ENCODE peak calls at places on chromosomes 7 and 10, in four cellular contexts. G is transverse colon, M is spleen, C is bronchial epithelial cell. X is an unnamed sample.

GRCh38 chr10:75446508-75446907 is 15.1 kb downstream of the LRMDA start:
- DNase-seq in G (no peak), M (no peak), C (no peak), X (no peak)

GRCh38 chr7:66419210-66419609 is 209.5 kb upstream of the KCTD7 start:
- DNase-seq in G (no peak), M (no peak), C (no peak), X (no peak)

GRCh38 chr10:98619446-98619845 is 172.7 kb upstream of the HPS1 start:
- DNase-seq in G (no peak), M (no peak), C (no peak), X (no peak)

GRCh38 chr7:151410405-151411390 is 860 bp upstream of the WDR86 start:
- DNase-seq in G (no peak), M (peak), C (no peak), X (no peak)

GRCh38 chr10:86263907-86264306 is 102.7 kb downstream of the GRID1 start:
- DNase-seq in G (no peak), M (peak), C (no peak), X (no peak)

GRCh38 chr7:137682596-137682995 is 164.2 kb downstream of the DGKI start:
- DNase-seq in G (no peak), M (no peak), C (peak), X (no peak)

GRCh38 chr10:72016608-72017310 is 52.6 kb downstream of the CHST3 start:
- DNase-seq in G (no peak), M (no peak), C (no peak), X (no peak)

GRCh38 chr10:86681047-86681446 is 12.7 kb downstream of the LDB3 start:
- DNase-seq in G (no peak), M (no peak), C (no peak), X (no peak)

GRCh38 chr7:48411619-48412018 is 240.4 kb downstream of the ABCA13 start:
- DNase-seq in G (no peak), M (no peak), C (no peak), X (no peak)

GRCh38 chr7:128299109-128299514 is 44.6 kb downstream of the RBM28 start:
- DNase-seq in G (no peak), M (no peak), C (no peak), X (no peak)

GRCh38 chr10:86650151-86650550 is 4.2 kb upstream of the OPN4 start:
- DNase-seq in G (no peak), M (peak), C (no peak), X (no peak)

GRCh38 chr7:55258631-55259030 is 106.5 kb upstream of the LANCL2 start:
- DNase-seq in G (no peak), M (no peak), C (no peak), X (no peak)

GRCh38 chr7:95874129-95874528 is 101.8 kb downstream of the DYNC1I1 start:
- DNase-seq in G (no peak), M (no peak), C (no peak), X (no peak)

GRCh38 chr7:82241371-82241770 is 202.2 kb downstream of the CACNA2D1 start:
- DNase-seq in G (no peak), M (no peak), C (no peak), X (no peak)

GRCh38 chr7:95725170-95725569 is 47.2 kb upstream of the DYNC1I1 start:
- DNase-seq in G (no peak), M (no peak), C (no peak), X (no peak)

GRCh38 chr10:24723386-24723787 is 300 bp downstream of the ARHGAP21 start:
- DNase-seq in G (peak), M (peak), C (no peak), X (no peak)

GRCh38 chr10:102393411-102394078 is 2.0 kb upstream of the NFKB2 start:
- DNase-seq in G (no peak), M (peak), C (no peak), X (no peak)

GRCh38 chr7:6165521-6166325 is 106.7 kb downstream of the CYTH3 start:
- DNase-seq in G (no peak), M (no peak), C (no peak), X (no peak)

GRCh38 chr7:6163402-6163801 is 109.0 kb downstream of the CYTH3 start:
- DNase-seq in G (no peak), M (no peak), C (no peak), X (no peak)

GRCh38 chr7:6164010-6164409 is 108.4 kb downstream of the CYTH3 start:
- DNase-seq in G (no peak), M (no peak), C (no peak), X (no peak)

GRCh38 chr7:6165075-6165474 is 107.3 kb downstream of the CYTH3 start:
- DNase-seq in G (no peak), M (no peak), C (no peak), X (no peak)

GRCh38 chr7:6164491-6164890 is 107.9 kb downstream of the CYTH3 start:
- DNase-seq in G (no peak), M (no peak), C (no peak), X (no peak)
- TF ChIP-seq CTCF in G (no peak), M (no peak), C (peak), X (peak)

GRCh38 chr10:116765549-116766162 is 23.3 kb upstream of the HSPA12A start:
- DNase-seq in G (peak), M (peak), C (no peak), X (no peak)
- TF ChIP-seq CTCF in G (peak), M (no peak), C (peak), X (peak)

DNA sequence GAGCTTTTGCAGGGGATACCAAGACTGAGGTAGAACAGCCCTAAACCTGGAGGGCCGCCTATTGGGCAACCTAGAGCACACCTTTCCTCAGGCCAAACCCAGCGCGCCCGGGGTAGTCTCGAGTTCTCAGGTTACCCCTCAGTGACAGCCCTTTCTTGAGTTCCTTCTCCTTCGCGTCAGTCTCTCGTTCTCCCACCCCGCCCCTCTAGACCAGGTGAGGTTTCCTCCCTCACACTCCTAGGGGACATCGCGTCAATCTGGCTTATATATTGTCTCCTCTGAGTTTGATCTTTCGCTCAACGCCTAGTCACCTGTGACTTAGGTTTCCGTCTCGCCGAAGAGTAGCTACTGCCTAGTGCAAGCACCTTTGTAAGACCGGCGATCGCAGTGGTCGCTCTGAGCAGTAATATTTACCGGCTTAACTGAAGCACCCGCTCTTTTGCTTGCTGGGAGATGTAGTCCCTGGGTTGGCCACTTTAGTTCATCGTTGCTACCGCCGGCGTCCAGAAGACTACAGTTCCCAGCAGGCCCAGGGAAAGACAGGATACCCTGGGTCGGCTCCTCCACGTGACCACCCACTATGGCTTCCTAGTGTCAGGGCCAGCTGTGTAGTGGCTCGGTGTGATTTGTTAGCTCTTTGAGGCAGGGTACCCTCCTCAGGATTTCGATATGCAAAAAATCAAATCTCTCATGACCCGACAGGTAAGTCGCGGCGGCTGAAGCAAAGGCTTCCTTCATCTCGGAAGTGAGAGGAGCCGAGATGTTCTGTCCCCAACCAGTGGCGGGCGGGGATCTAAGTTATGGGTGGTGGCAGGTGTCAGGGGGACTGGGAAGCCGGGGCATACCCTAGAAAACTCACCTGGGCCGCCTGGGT is at the start of gene VPS50:
- DNase-seq in G (peak), M (peak), C (peak), X (peak)
- TF ChIP-seq CTCF in G (no peak), M (peak), C (no peak), X (peak)

GRCh38 chr10:115706482-115707076 is 566.4 kb downstream of the GFRA1 start:
- DNase-seq in G (no peak), M (no peak), C (peak), X (peak)
- TF ChIP-seq CTCF in G (no peak), M (no peak), C (peak), X (peak)

DNA sequence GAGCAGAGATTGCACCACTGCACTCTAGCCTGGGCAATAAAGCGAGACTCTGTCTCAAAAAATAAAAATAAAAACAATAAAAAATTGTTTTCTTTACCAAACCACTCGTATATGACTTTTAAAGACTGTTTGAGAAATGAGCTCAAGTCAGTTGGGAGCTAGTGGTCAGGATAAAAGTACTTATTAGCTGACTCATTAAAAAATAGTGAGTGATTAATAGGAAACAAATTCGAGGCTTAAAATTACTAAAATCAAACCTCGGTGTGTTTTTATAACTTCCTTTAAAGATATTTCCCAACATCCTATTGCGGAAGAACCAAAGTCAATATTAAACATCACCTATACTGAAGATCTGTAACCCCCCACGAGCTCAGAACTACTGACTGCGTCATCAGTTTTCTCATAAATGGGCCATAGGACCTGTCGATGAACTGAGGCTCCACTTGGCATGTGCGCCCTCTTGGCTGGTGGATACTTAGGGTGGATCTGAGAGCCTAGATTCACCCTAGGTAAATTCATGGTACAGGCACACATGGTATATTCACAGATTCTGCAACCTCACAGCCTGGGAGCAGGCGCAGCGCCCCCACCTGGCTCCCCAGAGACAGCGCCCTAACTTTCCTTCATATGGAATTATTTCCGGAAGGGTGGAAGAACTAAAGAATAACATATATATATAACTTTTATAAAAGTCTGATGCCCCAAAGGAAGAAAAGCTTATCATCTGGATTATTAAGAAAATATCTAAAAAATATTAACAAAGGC is 9.2 kb downstream of the MKI67 start:
- DNase-seq in G (no peak), M (no peak), C (peak), X (no peak)
- TF ChIP-seq CTCF in G (no peak), M (no peak), C (peak), X (peak)

GRCh38 chr10:112932658-112933057 is 17.4 kb upstream of the TCF7L2 start:
- DNase-seq in G (no peak), M (no peak), C (no peak), X (no peak)

GRCh38 chr10:112926906-112927688 is 22.9 kb upstream of the TCF7L2 start:
- DNase-seq in G (no peak), M (no peak), C (no peak), X (no peak)

DNA sequence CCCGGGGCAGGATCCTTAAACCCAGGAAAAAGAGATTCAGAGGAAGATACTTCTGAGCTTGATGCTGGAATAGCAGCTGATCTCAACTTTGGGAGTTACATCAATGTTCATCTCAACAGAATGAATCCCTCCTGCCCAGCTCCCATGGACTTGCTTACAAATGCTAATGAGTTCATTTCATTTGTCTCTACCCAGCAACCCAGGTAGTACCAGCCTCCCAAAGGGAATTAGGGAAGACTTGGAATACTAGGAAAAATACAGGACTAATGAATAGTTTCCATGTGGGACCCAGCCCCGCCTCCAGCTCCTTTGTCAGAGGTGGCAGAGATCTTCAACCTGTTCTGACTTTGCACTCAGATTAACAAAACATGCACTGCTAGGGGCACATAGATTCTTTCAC is 22.1 kb upstream of the TCF7L2 start:
- DNase-seq in G (no peak), M (no peak), C (no peak), X (no peak)
- TF ChIP-seq CTCF in G (no peak), M (no peak), C (no peak), X (no peak)

X was measured in foreskin keratinocyte.